ENCODE peak calls at places on chromosomes 2 and 18, in four cellular contexts. O, W, Z and C are unnamed samples.

GRCh38 chr2:207601774-207602173 is 23.4 kb downstream of the METTL21A start:
- DNase-seq in O (no peak), W (no peak), Z (no peak), C (no peak)

GRCh38 chr18:61475931-61476330 is 142.7 kb downstream of the CDH20 start:
- DNase-seq in O (no peak), W (no peak), Z (no peak), C (no peak)

GRCh38 chr2:240962371-240963064 is 35.9 kb upstream of the SNED1 start:
- DNase-seq in O (no peak), W (no peak), Z (peak; percentile 28), C (peak; percentile 26)

GRCh38 chr18:24741961-24742738 is 281.7 kb downstream of the HRH4 start:
- DNase-seq in O (no peak), W (no peak), Z (no peak), C (no peak)

GRCh38 chr2:128879161-128879560 is 560.5 kb upstream of the HS6ST1 start:
- DNase-seq in O (no peak), W (no peak), Z (no peak), C (no peak)

GRCh38 chr2:96329416-96329815 is 4.3 kb downstream of the ITPRIPL1 start:
- DNase-seq in O (no peak), W (no peak), Z (peak; percentile 34), C (no peak)

GRCh38 chr2:151952691-151953456 is 124.7 kb upstream of the ARL5A start:
- DNase-seq in O (no peak), W (no peak), Z (no peak), C (no peak)

GRCh38 chr18:12246849-12247808 is 7.0 kb upstream of the CIDEA start:
- DNase-seq in O (no peak), W (peak; percentile 63), Z (peak; percentile 10), C (no peak)

GRCh38 chr2:45178854-45179253 is 169.6 kb upstream of the SIX2 start:
- DNase-seq in O (no peak), W (no peak), Z (no peak), C (no peak)

GRCh38 chr18:46152808-46153617 is 48.8 kb downstream of the HAUS1 start:
- DNase-seq in O (no peak), W (peak; percentile 92), Z (no peak), C (no peak)

GRCh38 chr2:172772637-172773036 is 37.0 kb downstream of the RAPGEF4 start:
- DNase-seq in O (no peak), W (no peak), Z (no peak), C (no peak)

GRCh38 chr2:162221064-162221463 is 22.2 kb downstream of the FAP start:
- DNase-seq in O (no peak), W (peak; percentile 62), Z (peak; percentile 56), C (peak; percentile 77)

GRCh38 chr2:70984576-70985282 is 6.3 kb downstream of the ANKRD53 start:
- DNase-seq in O (no peak), W (peak; percentile 71), Z (no peak), C (peak; percentile 55)

GRCh38 chr18:26804474-26804873 is 61.0 kb downstream of the AQP4 start:
- DNase-seq in O (no peak), W (no peak), Z (no peak), C (peak; percentile 60)

GRCh38 chr2:30235008-30235655 is 3.8 kb downstream of the LBH start:
- DNase-seq in O (no peak), W (no peak), Z (no peak), C (no peak)

GRCh38 chr2:199973703-199974102 is 18.3 kb downstream of the MAIP1 start:
- DNase-seq in O (no peak), W (no peak), Z (peak; percentile 46), C (peak; percentile 37)

GRCh38 chr2:181264436-181264835 is 192.8 kb upstream of the ITGA4 start:
- DNase-seq in O (no peak), W (no peak), Z (no peak), C (no peak)

GRCh38 chr2:8510519-8510918 is 171.3 kb upstream of the ID2 start:
- DNase-seq in O (no peak), W (no peak), Z (no peak), C (no peak)

GRCh38 chr2:202375611-202376408 is at the start of gene BMPR2:
- DNase-seq in O (no peak), W (peak; percentile 87), Z (peak; percentile 83), C (peak; percentile 85)

GRCh38 chr18:78893396-78894305 is 86.0 kb upstream of the SALL3 start:
- DNase-seq in O (no peak), W (no peak), Z (no peak), C (no peak)

GRCh38 chr2:32627441-32627900 is 379 bp upstream of the TTC27 start:
- DNase-seq in O (no peak), W (no peak), Z (peak; percentile 9), C (no peak)

GRCh38 chr2:186590538-186591441 is 934 bp downstream of the ITGAV start:
- DNase-seq in O (no peak), W (peak; percentile 44), Z (peak; percentile 48), C (peak; percentile 28)

GRCh38 chr2:120992791-120993555 is 257.3 kb downstream of the GLI2 start:
- DNase-seq in O (no peak), W (no peak), Z (no peak), C (no peak)

GRCh38 chr18:58010265-58010664 is 33.8 kb upstream of the NEDD4L start:
- DNase-seq in O (no peak), W (no peak), Z (no peak), C (no peak)
- TF ChIP-seq SP1 in O (no peak), W (no peak), Z (no peak), C (no peak)

DNA sequence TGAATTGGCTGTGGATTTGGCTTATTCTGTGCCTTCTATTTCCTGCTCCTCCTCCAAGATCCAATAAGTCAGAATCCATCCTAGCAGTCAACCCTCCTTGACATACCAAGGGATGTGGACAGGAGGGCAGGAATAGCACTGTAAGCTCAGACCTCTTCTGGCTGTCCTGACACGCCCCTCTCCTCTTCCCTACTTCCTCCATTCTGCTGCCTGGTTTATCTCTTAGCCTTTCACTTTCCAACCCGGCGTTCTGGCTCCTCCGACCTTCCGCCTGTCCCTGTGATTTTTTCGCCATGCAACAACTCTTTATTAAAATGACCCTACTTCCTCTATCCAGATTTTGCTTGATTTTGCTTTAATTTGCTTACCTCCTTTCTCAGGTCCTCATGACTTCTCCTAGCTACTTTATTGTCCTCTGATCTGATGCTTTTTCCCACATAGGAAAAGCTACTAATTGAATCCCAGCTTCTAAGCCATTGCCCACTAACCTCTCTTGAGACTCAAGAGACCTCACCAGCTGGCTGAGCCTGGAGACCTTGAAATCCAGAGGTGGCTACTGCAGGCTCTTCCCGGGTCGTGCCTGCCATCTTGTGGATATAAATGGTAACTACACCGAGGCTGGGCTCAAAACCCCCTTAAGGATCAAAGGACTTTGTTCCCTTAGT is 139.6 kb downstream of the AKAIN1 start:
- DNase-seq in O (peak; percentile 32), W (peak; percentile 77), Z (peak; percentile 52), C (peak; percentile 54)
- TF ChIP-seq FOXK2 in O (no peak), W (no peak), Z (no peak), C (no peak)

GRCh38 chr2:222859786-222860726 is 780 bp upstream of the ACSL3 start:
- DNase-seq in O (no peak), W (no peak), Z (peak; percentile 72), C (peak; percentile 34)
- TF ChIP-seq SP1 in O (no peak), W (no peak), Z (no peak), C (no peak)

DNA sequence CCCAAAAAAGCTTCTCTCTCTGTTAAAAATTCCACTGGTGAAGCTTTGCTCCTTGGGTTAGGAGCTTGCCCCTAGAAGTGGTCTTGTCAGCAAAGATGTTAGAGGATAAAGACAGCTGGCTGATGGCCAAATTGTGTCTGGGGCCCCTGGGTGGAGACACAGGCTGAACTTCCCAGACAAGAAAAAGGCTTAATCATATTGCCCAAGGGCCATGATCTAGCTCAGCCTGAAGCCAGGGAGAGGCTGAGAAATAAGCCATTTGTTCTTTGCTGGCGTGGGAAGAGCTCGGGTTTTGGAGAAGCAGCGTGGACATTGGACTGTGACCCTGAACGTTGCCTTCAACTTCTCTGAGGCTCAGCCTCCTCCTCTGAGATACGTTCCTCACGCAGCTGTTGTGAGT is 153.0 kb downstream of the ZFP36L2 start:
- DNase-seq in O (no peak), W (peak; percentile 76), Z (no peak), C (no peak)
- TF ChIP-seq FOXK2 in O (no peak), W (no peak), Z (no peak), C (no peak)

DNA sequence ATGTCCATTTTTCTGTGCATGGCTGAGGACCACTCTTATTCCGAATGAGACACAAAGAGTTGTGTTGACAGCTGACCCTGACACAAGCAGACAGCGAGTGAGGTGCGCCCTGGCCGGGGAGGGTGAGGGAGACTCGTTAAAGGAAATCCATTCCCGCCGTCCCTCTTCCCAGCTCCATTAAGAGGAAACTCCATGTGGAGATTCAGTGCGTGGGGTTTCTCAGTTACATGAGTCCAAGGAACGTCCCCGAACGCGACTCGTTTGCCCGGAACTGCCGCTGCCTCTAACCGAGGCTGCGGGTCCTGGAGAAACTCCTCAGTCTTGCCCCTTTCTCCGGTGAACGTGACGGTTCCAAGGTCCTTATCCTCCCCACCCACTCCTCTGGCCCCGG is 1.0 kb downstream of the GREB1L start:
- DNase-seq in O (no peak), W (no peak), Z (no peak), C (peak; percentile 42)
- TF ChIP-seq SP1 in O (no peak), W (no peak), Z (no peak), C (no peak)

GRCh38 chr2:232061265-232061664 is 99.8 kb downstream of the DIS3L2 start:
- DNase-seq in O (no peak), W (no peak), Z (no peak), C (no peak)

GRCh38 chr2:232053777-232054176 is 92.3 kb downstream of the DIS3L2 start:
- DNase-seq in O (no peak), W (no peak), Z (no peak), C (no peak)

DNA sequence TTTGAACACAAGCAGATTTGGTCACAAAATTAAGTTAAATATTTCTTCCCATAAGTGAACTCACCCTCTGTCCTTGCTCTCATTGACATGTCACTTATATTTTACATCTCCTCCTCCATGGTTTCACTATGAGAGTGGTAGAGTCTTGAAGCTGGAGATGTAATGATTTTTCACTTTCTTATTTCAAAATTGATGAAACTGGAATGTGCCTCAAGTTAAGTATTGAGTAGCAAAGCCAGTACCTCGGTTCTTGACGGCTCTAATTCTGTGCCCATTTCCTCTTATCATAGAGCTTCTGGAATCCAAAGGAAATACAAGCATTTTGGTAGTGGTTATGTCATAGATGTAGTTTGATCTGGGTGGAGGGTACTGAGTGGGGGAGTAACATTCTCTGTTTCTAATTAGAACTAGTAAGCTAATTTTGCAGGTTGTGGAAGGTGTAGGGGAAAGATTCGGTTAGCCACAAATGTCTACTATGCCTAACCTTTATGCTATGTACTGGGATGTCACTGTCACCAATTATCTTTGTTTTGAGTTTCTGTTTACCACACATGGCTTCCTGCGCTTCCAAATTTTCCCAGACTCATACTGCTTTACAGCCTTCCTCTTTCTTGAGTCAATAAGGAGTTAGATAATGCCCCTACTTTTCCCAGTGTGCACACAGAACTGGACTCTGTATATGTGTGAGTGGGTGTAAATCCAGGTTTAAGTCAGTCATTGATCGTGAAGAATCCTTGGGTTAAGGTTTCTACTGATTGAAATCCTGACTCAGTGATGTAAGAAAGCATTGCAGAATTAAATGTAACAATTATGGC is 96.8 kb downstream of the DIS3L2 start:
- DNase-seq in O (no peak), W (no peak), Z (no peak), C (no peak)
- TF ChIP-seq FOXK2 in O (no peak), W (no peak), Z (no peak), C (no peak)